ENCODE peak calls at places on chromosome 22, in four cellular contexts. H is HS-5, M is HFFc6, I is HEK293T. A is an unnamed sample.

GRCh38 chr22:37051629-37052385 is at the start of gene KCTD17:
- DNase-seq in H (no peak), M (peak; percentile 43), I (peak; percentile 95), A (no peak)

GRCh38 chr22:20794132-20794990 is 20.4 kb downstream of the SERPIND1 start:
- DNase-seq in H (no peak), M (no peak), I (no peak), A (no peak)

GRCh38 chr22:41579297-41579996 is 10.2 kb downstream of the PMM1 start:
- DNase-seq in H (no peak), M (no peak), I (no peak), A (no peak)

GRCh38 chr22:44620841-44621382 is 81.1 kb upstream of the PRR5 start:
- DNase-seq in H (no peak), M (no peak), I (no peak), A (no peak)

GRCh38 chr22:33853200-33854097 is 66.8 kb downstream of the LARGE1 start:
- DNase-seq in H (peak; percentile 5), M (peak; percentile 59), I (no peak), A (peak; percentile 34)

GRCh38 chr22:43308451-43309235 is 34.5 kb downstream of the SCUBE1 start:
- DNase-seq in H (no peak), M (no peak), I (no peak), A (no peak)

GRCh38 chr22:46865642-46866041 is 103.2 kb downstream of the TBC1D22A start:
- DNase-seq in H (no peak), M (no peak), I (no peak), A (no peak)

GRCh38 chr22:45878051-45878764 is 98.8 kb downstream of the WNT7B start:
- DNase-seq in H (no peak), M (no peak), I (no peak), A (no peak)

GRCh38 chr22:36798671-36799066 is 18.2 kb downstream of the PVALB start:
- DNase-seq in H (no peak), M (no peak), I (no peak), A (no peak)

GRCh38 chr22:45112136-45112879 is 51.4 kb upstream of the NUP50 start:
- DNase-seq in H (peak; percentile 78), M (peak; percentile 92), I (no peak), A (peak; percentile 45)

GRCh38 chr22:24588756-24589481 is 4.0 kb downstream of the LRRC75B start:
- DNase-seq in H (no peak), M (no peak), I (no peak), A (no peak)

GRCh38 chr22:37904572-37905533 is 1.2 kb upstream of the MICALL1 start:
- DNase-seq in H (peak; percentile 98), M (peak; percentile 96), I (peak; percentile 66), A (peak; percentile 90)

GRCh38 chr22:29459773-29460172 is 20.2 kb upstream of the NEFH start:
- DNase-seq in H (no peak), M (no peak), I (no peak), A (no peak)

A was measured in AG04449.